ENCODE peak calls at places on chromosomes 7 and 10, in eight cellular contexts. One of them, this sample, is unnamed.

GRCh38 chr10:117374506-117375359 is 507 bp downstream of the PDZD8 start:
- DNase-seq in pancreas: peak; percentile 35
- DNase-seq in suprapubic skin: peak; percentile 83
- DNase-seq in psoas muscle: no peak
- DNase-seq in ovary: peak; percentile 48
- DNase-seq in lower lobe of right lung: peak; percentile 66
- DNase-seq in right lobe of liver: peak; percentile 61
- DNase-seq in A549: peak; percentile 29
- DNase-seq in this sample: peak; percentile 72

GRCh38 chr10:116186273-116186672 is 86.7 kb downstream of the GFRA1 start:
- DNase-seq in lower lobe of right lung: no peak
- DNase-seq in pancreas: no peak
- DNase-seq in psoas muscle: no peak
- DNase-seq in A549: no peak
- DNase-seq in ovary: no peak
- DNase-seq in suprapubic skin: no peak
- DNase-seq in right lobe of liver: peak; percentile 73
- DNase-seq in this sample: no peak

GRCh38 chr10:121437596-121437995 is 160.6 kb downstream of the FGFR2 start:
- DNase-seq in psoas muscle: peak; percentile 18
- DNase-seq in ovary: peak; percentile 48
- DNase-seq in A549: no peak
- DNase-seq in pancreas: no peak
- DNase-seq in right lobe of liver: no peak
- DNase-seq in suprapubic skin: no peak
- DNase-seq in lower lobe of right lung: peak; percentile 62
- DNase-seq in this sample: no peak

GRCh38 chr10:132137111-132138072 is 49.4 kb upstream of the DPYSL4 start:
- DNase-seq in lower lobe of right lung: peak; percentile 35
- DNase-seq in suprapubic skin: no peak
- DNase-seq in psoas muscle: no peak
- DNase-seq in A549: no peak
- DNase-seq in pancreas: no peak
- DNase-seq in ovary: no peak
- DNase-seq in right lobe of liver: no peak
- DNase-seq in this sample: peak; percentile 44

GRCh38 chr7:135740868-135741267 is 7.7 kb downstream of the FAM180A start:
- DNase-seq in pancreas: no peak
- DNase-seq in ovary: no peak
- DNase-seq in A549: no peak
- DNase-seq in suprapubic skin: no peak
- DNase-seq in psoas muscle: no peak
- DNase-seq in right lobe of liver: no peak
- DNase-seq in lower lobe of right lung: no peak
- DNase-seq in this sample: no peak

GRCh38 chr10:89207181-89207800 is at the start of gene CH25H:
- DNase-seq in suprapubic skin: peak; percentile 90
- DNase-seq in psoas muscle: peak; percentile 75
- DNase-seq in right lobe of liver: peak; percentile 59
- DNase-seq in lower lobe of right lung: peak; percentile 81
- DNase-seq in A549: peak; percentile 46
- DNase-seq in pancreas: peak; percentile 34
- DNase-seq in ovary: peak; percentile 76
- DNase-seq in this sample: no peak

GRCh38 chr7:154212861-154213260 is 160.7 kb downstream of the DPP6 start:
- DNase-seq in A549: no peak
- DNase-seq in pancreas: no peak
- DNase-seq in right lobe of liver: no peak
- DNase-seq in lower lobe of right lung: no peak
- DNase-seq in suprapubic skin: no peak
- DNase-seq in psoas muscle: no peak
- DNase-seq in ovary: no peak
- DNase-seq in this sample: no peak

GRCh38 chr10:61836888-61837747 is 64.4 kb upstream of the ARID5B start:
- DNase-seq in psoas muscle: no peak
- DNase-seq in suprapubic skin: no peak
- DNase-seq in A549: peak; percentile 47
- DNase-seq in right lobe of liver: no peak
- DNase-seq in lower lobe of right lung: no peak
- DNase-seq in pancreas: no peak
- DNase-seq in ovary: no peak
- DNase-seq in this sample: no peak

GRCh38 chr10:70352401-70353097 is 29.9 kb downstream of the LRRC20 start:
- DNase-seq in right lobe of liver: no peak
- DNase-seq in ovary: no peak
- DNase-seq in A549: no peak
- DNase-seq in suprapubic skin: no peak
- DNase-seq in lower lobe of right lung: no peak
- DNase-seq in pancreas: no peak
- DNase-seq in psoas muscle: no peak
- DNase-seq in this sample: no peak

GRCh38 chr7:24891173-24891787 is 88.7 kb downstream of the OSBPL3 start:
- DNase-seq in suprapubic skin: no peak
- DNase-seq in ovary: no peak
- DNase-seq in pancreas: no peak
- DNase-seq in lower lobe of right lung: no peak
- DNase-seq in psoas muscle: no peak
- DNase-seq in A549: no peak
- DNase-seq in right lobe of liver: no peak
- DNase-seq in this sample: no peak

GRCh38 chr7:24894670-24895221 is 85.2 kb downstream of the OSBPL3 start:
- DNase-seq in ovary: no peak
- DNase-seq in psoas muscle: no peak
- DNase-seq in A549: no peak
- DNase-seq in lower lobe of right lung: no peak
- DNase-seq in suprapubic skin: no peak
- DNase-seq in right lobe of liver: no peak
- DNase-seq in pancreas: no peak
- DNase-seq in this sample: no peak

GRCh38 chr7:24898691-24899090 is 81.3 kb downstream of the OSBPL3 start:
- DNase-seq in pancreas: no peak
- DNase-seq in suprapubic skin: no peak
- DNase-seq in right lobe of liver: no peak
- DNase-seq in psoas muscle: no peak
- DNase-seq in ovary: no peak
- DNase-seq in A549: no peak
- DNase-seq in lower lobe of right lung: no peak
- DNase-seq in this sample: no peak

GRCh38 chr7:24899905-24900304 is 80.1 kb downstream of the OSBPL3 start:
- DNase-seq in ovary: no peak
- DNase-seq in A549: no peak
- DNase-seq in lower lobe of right lung: no peak
- DNase-seq in right lobe of liver: no peak
- DNase-seq in psoas muscle: no peak
- DNase-seq in suprapubic skin: no peak
- DNase-seq in pancreas: no peak
- DNase-seq in this sample: no peak

GRCh38 chr7:24896031-24896433 is 83.9 kb downstream of the OSBPL3 start:
- DNase-seq in psoas muscle: no peak
- DNase-seq in right lobe of liver: no peak
- DNase-seq in lower lobe of right lung: no peak
- DNase-seq in suprapubic skin: no peak
- DNase-seq in ovary: no peak
- DNase-seq in pancreas: no peak
- DNase-seq in A549: no peak
- DNase-seq in this sample: no peak
- TF ChIP-seq CTCF in psoas muscle: no peak
- TF ChIP-seq CTCF in right lobe of liver: no peak
- TF ChIP-seq CTCF in lower lobe of right lung: no peak
- TF ChIP-seq CTCF in suprapubic skin: no peak
- TF ChIP-seq CTCF in ovary: no peak
- TF ChIP-seq CTCF in pancreas: no peak
- TF ChIP-seq CTCF in A549: no peak
- TF ChIP-seq CTCF in this sample: no peak

GRCh38 chr7:128831178-128831993 is 1.2 kb downstream of the FLNC start:
- DNase-seq in pancreas: no peak
- DNase-seq in lower lobe of right lung: no peak
- DNase-seq in ovary: peak; percentile 35
- DNase-seq in A549: no peak
- DNase-seq in psoas muscle: peak; percentile 46
- DNase-seq in right lobe of liver: no peak
- DNase-seq in suprapubic skin: no peak
- DNase-seq in this sample: no peak
- H3K4me1 ChIP-seq in pancreas: no peaks in the 10 kb centered on the region
- H3K4me1 ChIP-seq in lower lobe of right lung: peaks cover 46% of the 10 kb centered on the region
- H3K4me1 ChIP-seq in ovary: peaks cover 25% of the 10 kb centered on the region
- H3K4me1 ChIP-seq in A549: peaks cover 53% of the 10 kb centered on the region
- H3K4me1 ChIP-seq in psoas muscle: peaks cover 48% of the 10 kb centered on the region
- H3K4me1 ChIP-seq in right lobe of liver: no peaks in the 10 kb centered on the region
- H3K4me1 ChIP-seq in suprapubic skin: peaks cover 50% of the 10 kb centered on the region
- H3K4me1 ChIP-seq in this sample: peaks cover 18% of the 10 kb centered on the region

GRCh38 chr10:129223363-129223762 is 243.7 kb upstream of the MGMT start:
- DNase-seq in suprapubic skin: no peak
- DNase-seq in psoas muscle: no peak
- DNase-seq in pancreas: no peak
- DNase-seq in lower lobe of right lung: no peak
- DNase-seq in right lobe of liver: no peak
- DNase-seq in ovary: no peak
- DNase-seq in A549: no peak
- DNase-seq in this sample: no peak
- H3K4me3 ChIP-seq in suprapubic skin: no peak overlapping the region
- H3K4me3 ChIP-seq in psoas muscle: no peak overlapping the region
- H3K4me3 ChIP-seq in pancreas: no peak overlapping the region
- H3K4me3 ChIP-seq in lower lobe of right lung: no peak overlapping the region
- H3K4me3 ChIP-seq in right lobe of liver: no peak overlapping the region
- H3K4me3 ChIP-seq in ovary: no peak overlapping the region
- H3K4me3 ChIP-seq in A549: no peak overlapping the region
- H3K4me3 ChIP-seq in this sample: no peak overlapping the region

GRCh38 chr10:119747940-119748339 is 22.1 kb downstream of the INPP5F start:
- DNase-seq in ovary: no peak
- DNase-seq in suprapubic skin: no peak
- DNase-seq in lower lobe of right lung: no peak
- DNase-seq in right lobe of liver: no peak
- DNase-seq in A549: no peak
- DNase-seq in pancreas: no peak
- DNase-seq in psoas muscle: no peak
- DNase-seq in this sample: no peak

GRCh38 chr10:119754085-119754484 is 28.2 kb downstream of the INPP5F start:
- DNase-seq in right lobe of liver: no peak
- DNase-seq in pancreas: no peak
- DNase-seq in psoas muscle: no peak
- DNase-seq in lower lobe of right lung: no peak
- DNase-seq in suprapubic skin: no peak
- DNase-seq in A549: no peak
- DNase-seq in ovary: no peak
- DNase-seq in this sample: no peak

GRCh38 chr10:119749455-119749854 is 23.6 kb downstream of the INPP5F start:
- DNase-seq in ovary: no peak
- DNase-seq in A549: no peak
- DNase-seq in psoas muscle: no peak
- DNase-seq in suprapubic skin: no peak
- DNase-seq in lower lobe of right lung: no peak
- DNase-seq in pancreas: no peak
- DNase-seq in right lobe of liver: no peak
- DNase-seq in this sample: no peak

GRCh38 chr10:119748871-119749270 is 23.0 kb downstream of the INPP5F start:
- DNase-seq in pancreas: no peak
- DNase-seq in ovary: no peak
- DNase-seq in suprapubic skin: no peak
- DNase-seq in right lobe of liver: no peak
- DNase-seq in A549: no peak
- DNase-seq in lower lobe of right lung: no peak
- DNase-seq in psoas muscle: no peak
- DNase-seq in this sample: no peak

DNA sequence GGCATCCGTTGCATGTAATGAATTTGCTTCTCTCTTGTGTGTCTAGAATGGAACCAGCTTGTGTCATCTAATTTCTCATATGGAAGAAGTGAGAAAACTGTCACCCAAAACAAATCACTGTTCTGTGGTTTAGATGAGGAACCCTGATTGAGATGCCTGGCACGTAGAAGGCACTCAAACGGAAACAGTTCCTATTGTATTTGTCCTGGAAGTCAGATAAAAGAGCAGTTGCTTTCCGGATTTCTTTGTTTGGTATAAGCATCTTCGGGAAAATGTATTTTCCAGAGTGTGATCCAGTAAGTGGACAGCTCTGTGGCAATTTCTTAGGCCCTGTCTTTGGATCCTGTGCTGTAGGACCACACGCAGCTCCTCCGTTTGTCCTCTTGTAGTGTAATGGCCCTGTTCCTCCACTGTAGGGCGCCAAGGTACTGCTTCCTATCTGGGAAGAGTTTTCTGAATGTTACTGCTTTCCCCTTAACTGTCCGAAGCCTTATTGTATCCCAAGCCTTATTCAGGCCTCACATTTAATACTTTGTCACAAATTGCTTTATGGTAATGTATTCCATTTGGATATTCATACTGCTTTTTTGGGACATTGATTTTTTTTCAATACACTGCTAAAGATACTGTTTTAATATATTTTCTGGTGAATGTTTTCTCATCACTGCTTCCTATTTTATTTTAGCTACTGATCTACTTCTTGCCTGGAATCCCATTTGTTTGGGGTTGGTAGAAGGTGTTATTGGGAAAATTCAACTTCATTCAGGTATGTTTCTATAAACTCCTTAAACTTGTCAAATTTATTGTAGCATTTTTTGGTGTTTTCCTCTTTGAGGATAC is 24.8 kb downstream of the INPP5F start:
- DNase-seq in right lobe of liver: peak; percentile 71
- DNase-seq in psoas muscle: peak; percentile 47
- DNase-seq in pancreas: peak; percentile 49
- DNase-seq in suprapubic skin: no peak
- DNase-seq in ovary: peak; percentile 51
- DNase-seq in A549: peak; percentile 54
- DNase-seq in lower lobe of right lung: peak; percentile 56
- DNase-seq in this sample: no peak
- TF ChIP-seq CTCF in right lobe of liver: peak; percentile 89
- TF ChIP-seq CTCF in psoas muscle: peak; percentile 93
- TF ChIP-seq CTCF in pancreas: peak; percentile 85
- TF ChIP-seq CTCF in suprapubic skin: peak; percentile 89
- TF ChIP-seq CTCF in ovary: peak; percentile 75
- TF ChIP-seq CTCF in A549: peak; percentile 88
- TF ChIP-seq CTCF in lower lobe of right lung: peak; percentile 93
- TF ChIP-seq CTCF in this sample: peak; percentile 96

GRCh38 chr7:44220046-44220720 is 19.4 kb downstream of the YKT6 start:
- DNase-seq in A549: no peak
- DNase-seq in ovary: no peak
- DNase-seq in suprapubic skin: no peak
- DNase-seq in psoas muscle: no peak
- DNase-seq in right lobe of liver: no peak
- DNase-seq in pancreas: no peak
- DNase-seq in lower lobe of right lung: peak; percentile 45
- DNase-seq in this sample: peak; percentile 55
- H3K4me1 ChIP-seq in A549: no peaks in the 10 kb centered on the region
- H3K4me1 ChIP-seq in ovary: no peaks in the 10 kb centered on the region
- H3K4me1 ChIP-seq in suprapubic skin: peaks cover 8% of the 10 kb centered on the region
- H3K4me1 ChIP-seq in psoas muscle: peaks cover 3% of the 10 kb centered on the region
- H3K4me1 ChIP-seq in right lobe of liver: no peaks in the 10 kb centered on the region
- H3K4me1 ChIP-seq in pancreas: peaks cover 25% of the 10 kb centered on the region
- H3K4me1 ChIP-seq in lower lobe of right lung: no peaks in the 10 kb centered on the region
- H3K4me1 ChIP-seq in this sample: peaks cover 15% of the 10 kb centered on the region

This sample was measured in RWPE2.